ENCODE peak calls at places on chromosomes 2 and 18, in five cellular contexts. S, D, V, J and O are unnamed samples.

GRCh38 chr2:23478087-23478932 is 93.3 kb downstream of the KLHL29 start:
- DNase-seq in S (no peak), D (no peak), V (no peak), J (no peak), O (no peak)

GRCh38 chr2:75353131-75353530 is 153.8 kb upstream of the TACR1 start:
- DNase-seq in S (no peak), D (no peak), V (no peak), J (no peak), O (no peak)

GRCh38 chr2:169862816-169863215 is 35.6 kb downstream of the UBR3 start:
- DNase-seq in S (no peak), D (no peak), V (no peak), J (no peak), O (no peak)

GRCh38 chr18:46148810-46149209 is 44.6 kb downstream of the HAUS1 start:
- DNase-seq in S (no peak), D (peak), V (peak), J (no peak), O (peak)

GRCh38 chr2:160408575-160409291 is 84.9 kb downstream of the RBMS1 start:
- DNase-seq in S (no peak), D (no peak), V (no peak), J (no peak), O (no peak)

GRCh38 chr18:9897129-9897528 is 11.4 kb downstream of the TXNDC2 start:
- DNase-seq in S (no peak), D (no peak), V (no peak), J (no peak), O (no peak)

GRCh38 chr2:56191617-56192016 is 7.8 kb downstream of the CCDC85A start:
- DNase-seq in S (no peak), D (no peak), V (peak), J (no peak), O (no peak)

GRCh38 chr2:68994864-68995263 is 18.1 kb upstream of the ANTXR1 start:
- DNase-seq in S (no peak), D (no peak), V (peak), J (no peak), O (no peak)

GRCh38 chr2:128386066-128386465 is 67.4 kb upstream of the HS6ST1 start:
- DNase-seq in S (no peak), D (no peak), V (no peak), J (peak), O (no peak)

GRCh38 chr2:74267068-74267467 is 68.7 kb downstream of the MTHFD2 start:
- DNase-seq in S (no peak), D (peak), V (peak), J (no peak), O (no peak)

GRCh38 chr2:7811073-7811472 is 870.8 kb upstream of the ID2 start:
- DNase-seq in S (no peak), D (no peak), V (no peak), J (no peak), O (no peak)

GRCh38 chr2:20483496-20483895 is 36.6 kb downstream of the RHOB start:
- DNase-seq in S (no peak), D (no peak), V (no peak), J (no peak), O (no peak)

GRCh38 chr2:54787270-54787669 is 63.8 kb downstream of the EML6 start:
- DNase-seq in S (no peak), D (no peak), V (no peak), J (no peak), O (no peak)

GRCh38 chr18:42446195-42446594 is 491.2 kb downstream of the PIK3C3 start:
- DNase-seq in S (no peak), D (no peak), V (peak), J (no peak), O (no peak)

GRCh38 chr2:222423632-222424280 is 587 bp upstream of the SGPP2 start:
- DNase-seq in S (peak), D (peak), V (no peak), J (no peak), O (no peak)

GRCh38 chr2:148967056-148967455 is 71.4 kb upstream of the LYPD6B start:
- DNase-seq in S (no peak), D (no peak), V (no peak), J (no peak), O (no peak)

GRCh38 chr2:9377461-9378097 is 45.7 kb downstream of the ITGB1BP1 start:
- DNase-seq in S (no peak), D (no peak), V (no peak), J (no peak), O (no peak)

GRCh38 chr18:66344227-66344626 is 259.7 kb downstream of the CDH19 start:
- DNase-seq in S (no peak), D (no peak), V (no peak), J (no peak), O (no peak)

GRCh38 chr18:61531182-61531581 is 198.0 kb downstream of the CDH20 start:
- DNase-seq in S (no peak), D (no peak), V (no peak), J (no peak), O (no peak)

GRCh38 chr2:171386627-171387026 is 47.2 kb downstream of the METTL8 start:
- DNase-seq in S (no peak), D (no peak), V (no peak), J (no peak), O (no peak)

GRCh38 chr2:55460562-55460961 is 40.9 kb upstream of the CCDC88A start:
- DNase-seq in S (no peak), D (no peak), V (no peak), J (no peak), O (no peak)

GRCh38 chr2:100820346-100821254 is 661 bp downstream of the NPAS2 start:
- DNase-seq in S (no peak), D (peak), V (no peak), J (no peak), O (no peak)

GRCh38 chr2:109258376-109258775 is 129.4 kb downstream of the SH3RF3 start:
- DNase-seq in S (no peak), D (no peak), V (no peak), J (no peak), O (no peak)

GRCh38 chr2:85032621-85033020 is 61.7 kb downstream of the KCMF1 start:
- DNase-seq in S (no peak), D (no peak), V (peak), J (no peak), O (no peak)

GRCh38 chr2:206805922-206806607 is 40.7 kb downstream of the FASTKD2 start:
- DNase-seq in S (no peak), D (no peak), V (no peak), J (no peak), O (no peak)

GRCh38 chr2:20599861-20600461 is 50.9 kb downstream of the HS1BP3 start:
- DNase-seq in S (no peak), D (no peak), V (no peak), J (no peak), O (no peak)

GRCh38 chr2:212027681-212028628 is 510.6 kb downstream of the ERBB4 start:
- DNase-seq in S (no peak), D (no peak), V (no peak), J (no peak), O (no peak)

GRCh38 chr18:2459886-2460285 is 111.4 kb downstream of the METTL4 start:
- DNase-seq in S (no peak), D (no peak), V (no peak), J (no peak), O (no peak)

GRCh38 chr2:67945976-67946375 is 116.8 kb downstream of the C1D start:
- DNase-seq in S (no peak), D (no peak), V (no peak), J (no peak), O (no peak)

GRCh38 chr2:241855245-241855887 is 3.3 kb downstream of the PDCD1 start:
- DNase-seq in S (no peak), D (no peak), V (no peak), J (peak), O (no peak)

GRCh38 chr2:159459279-159459678 is 157.1 kb downstream of the BAZ2B start:
- DNase-seq in S (no peak), D (no peak), V (no peak), J (no peak), O (no peak)

GRCh38 chr2:202064206-202064880 is 8.7 kb upstream of the KIAA2012 start:
- DNase-seq in S (no peak), D (no peak), V (peak), J (no peak), O (no peak)

GRCh38 chr18:12403601-12404506 is 3.9 kb upstream of the PRELID3A start:
- DNase-seq in S (no peak), D (no peak), V (peak), J (no peak), O (no peak)

GRCh38 chr2:146450131-146450530 is 1394.7 kb upstream of the ACVR2A start:
- DNase-seq in S (no peak), D (no peak), V (no peak), J (no peak), O (no peak)

GRCh38 chr2:219451626-219452360 is 17.1 kb downstream of the SPEG start:
- DNase-seq in S (no peak), D (no peak), V (peak), J (no peak), O (no peak)

GRCh38 chr2:155643056-155643775 is 689.3 kb downstream of the NR4A2 start:
- DNase-seq in S (no peak), D (no peak), V (no peak), J (no peak), O (no peak)